ENCODE peak calls at places on chromosomes 6 and 20, in six cellular contexts. G is lower leg skin, A is heart right ventricle, J is cardiac fibroblast, M is fibroblast of lung, W is HFFc6. Y is an unnamed sample.

GRCh38 chr6:20542927-20543602 is 8.8 kb downstream of the CDKAL1 start:
- DNase-seq in G (no peak), A (no peak), J (peak; percentile 87), M (peak; percentile 85), W (peak; percentile 53), Y (peak; percentile 56)

GRCh38 chr6:82182756-82183155 is 64.8 kb downstream of the IBTK start:
- DNase-seq in G (no peak), A (no peak), J (peak; percentile 31), M (peak; percentile 14), W (peak; percentile 64), Y (no peak)

GRCh38 chr6:142692942-142693341 is 252.0 kb downstream of the HIVEP2 start:
- DNase-seq in G (peak; percentile 91), A (peak; percentile 71), J (peak; percentile 90), M (peak; percentile 89), W (peak; percentile 93), Y (peak; percentile 41)

GRCh38 chr6:7813704-7814103 is 87.8 kb downstream of the BMP6 start:
- DNase-seq in G (no peak), A (no peak), J (no peak), M (no peak), W (no peak), Y (no peak)

GRCh38 chr6:170143401-170144150 is 147.3 kb downstream of the DLL1 start:
- DNase-seq in G (peak; percentile 56), A (no peak), J (no peak), M (no peak), W (no peak), Y (no peak)

GRCh38 chr20:44583179-44583578 is 800 bp downstream of the PKIG start:
- DNase-seq in G (no peak), A (no peak), J (no peak), M (peak; percentile 30), W (no peak), Y (no peak)

GRCh38 chr6:109690373-109690739 is 646 bp downstream of the AK9 start:
- DNase-seq in G (peak; percentile 91), A (peak; percentile 32), J (no peak), M (no peak), W (no peak), Y (peak; percentile 74)

GRCh38 chr6:136036601-136037000 is 185.1 kb downstream of the PDE7B start:
- DNase-seq in G (no peak), A (no peak), J (peak; percentile 65), M (no peak), W (no peak), Y (no peak)

GRCh38 chr6:52176550-52176949 is 9.6 kb upstream of the IL17A start:
- DNase-seq in G (no peak), A (no peak), J (no peak), M (no peak), W (no peak), Y (no peak)
- TF ChIP-seq CTCF in G (no peak), A (no peak), J (no peak), M (no peak), W (no peak), Y (no peak)

GRCh38 chr6:111980979-111981378 is 72.9 kb upstream of the CCN6 start:
- DNase-seq in G (no peak), A (no peak), J (no peak), M (peak; percentile 16), W (no peak), Y (no peak)
- TF ChIP-seq CTCF in G (no peak), A (no peak), J (no peak), M (no peak), W (no peak), Y (no peak)

DNA sequence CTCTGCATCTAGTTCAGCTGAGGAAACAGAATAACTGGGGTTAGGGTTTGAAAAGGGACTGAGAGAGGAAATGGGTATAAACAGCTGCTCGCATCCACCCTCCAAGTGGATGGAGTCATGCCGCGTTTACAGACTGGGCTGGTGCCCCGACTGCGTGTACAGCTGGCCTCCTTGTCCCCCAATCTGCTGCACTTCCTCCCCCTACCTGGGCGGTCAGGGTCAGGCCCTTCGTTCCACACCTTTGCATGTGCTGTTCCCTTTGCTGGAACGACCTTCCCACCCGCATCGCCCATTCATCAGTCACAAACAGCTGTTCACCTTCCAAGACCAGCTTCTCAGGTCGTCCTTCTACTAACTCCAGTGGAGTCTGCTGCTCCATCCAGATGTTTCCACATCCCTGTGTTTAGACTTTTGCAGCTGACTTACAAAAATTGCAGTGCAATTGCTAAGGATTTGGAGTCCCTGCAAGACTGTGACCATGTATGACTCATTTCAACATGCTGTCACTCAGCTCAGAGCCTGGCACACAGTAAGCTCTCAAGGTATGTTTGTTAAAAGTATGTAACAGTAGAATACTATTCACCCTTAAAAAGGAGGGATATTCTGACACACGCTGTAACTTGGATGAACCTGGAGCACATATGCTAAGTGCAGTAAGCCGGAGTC is 129.3 kb downstream of the DTNBP1 start:
- DNase-seq in G (peak; percentile 49), A (peak; percentile 1), J (no peak), M (peak; percentile 51), W (no peak), Y (no peak)
- TF ChIP-seq CTCF in G (no peak), A (no peak), J (no peak), M (no peak), W (no peak), Y (no peak)

GRCh38 chr6:6492675-6493074 is 95.8 kb upstream of the LY86 start:
- DNase-seq in G (no peak), A (no peak), J (no peak), M (no peak), W (no peak), Y (no peak)

GRCh38 chr6:6495851-6496250 is 92.7 kb upstream of the LY86 start:
- DNase-seq in G (no peak), A (no peak), J (no peak), M (no peak), W (no peak), Y (no peak)

GRCh38 chr6:6497541-6497940 is 91.0 kb upstream of the LY86 start:
- DNase-seq in G (no peak), A (no peak), J (no peak), M (no peak), W (no peak), Y (no peak)

GRCh38 chr6:6491761-6492160 is 96.8 kb upstream of the LY86 start:
- DNase-seq in G (no peak), A (no peak), J (no peak), M (no peak), W (no peak), Y (no peak)

GRCh38 chr6:6494677-6495076 is 93.8 kb upstream of the LY86 start:
- DNase-seq in G (no peak), A (peak; percentile 55), J (no peak), M (no peak), W (no peak), Y (peak; percentile 71)
- TF ChIP-seq CTCF in G (no peak), A (peak; percentile 64), J (no peak), M (no peak), W (no peak), Y (peak; percentile 69)

GRCh38 chr6:2695464-2696095 is 55.1 kb downstream of the MYLK4 start:
- DNase-seq in G (no peak), A (no peak), J (peak; percentile 72), M (peak; percentile 74), W (peak; percentile 40), Y (peak; percentile 53)

GRCh38 chr6:2693191-2693590 is 57.5 kb downstream of the MYLK4 start:
- DNase-seq in G (no peak), A (no peak), J (no peak), M (no peak), W (no peak), Y (no peak)

GRCh38 chr6:2697291-2697690 is 53.4 kb downstream of the MYLK4 start:
- DNase-seq in G (no peak), A (no peak), J (no peak), M (no peak), W (no peak), Y (no peak)
- TF ChIP-seq CTCF in G (no peak), A (no peak), J (no peak), M (no peak), W (no peak), Y (no peak)

GRCh38 chr6:52162940-52163908 is 23.0 kb upstream of the IL17A start:
- DNase-seq in G (no peak), A (no peak), J (peak; percentile 8), M (peak; percentile 40), W (peak; percentile 29), Y (peak; percentile 29)
- TF ChIP-seq CTCF in G (no peak), A (peak; percentile 61), J (peak; percentile 43), M (peak; percentile 54), W (peak; percentile 78), Y (peak; percentile 76)

DNA sequence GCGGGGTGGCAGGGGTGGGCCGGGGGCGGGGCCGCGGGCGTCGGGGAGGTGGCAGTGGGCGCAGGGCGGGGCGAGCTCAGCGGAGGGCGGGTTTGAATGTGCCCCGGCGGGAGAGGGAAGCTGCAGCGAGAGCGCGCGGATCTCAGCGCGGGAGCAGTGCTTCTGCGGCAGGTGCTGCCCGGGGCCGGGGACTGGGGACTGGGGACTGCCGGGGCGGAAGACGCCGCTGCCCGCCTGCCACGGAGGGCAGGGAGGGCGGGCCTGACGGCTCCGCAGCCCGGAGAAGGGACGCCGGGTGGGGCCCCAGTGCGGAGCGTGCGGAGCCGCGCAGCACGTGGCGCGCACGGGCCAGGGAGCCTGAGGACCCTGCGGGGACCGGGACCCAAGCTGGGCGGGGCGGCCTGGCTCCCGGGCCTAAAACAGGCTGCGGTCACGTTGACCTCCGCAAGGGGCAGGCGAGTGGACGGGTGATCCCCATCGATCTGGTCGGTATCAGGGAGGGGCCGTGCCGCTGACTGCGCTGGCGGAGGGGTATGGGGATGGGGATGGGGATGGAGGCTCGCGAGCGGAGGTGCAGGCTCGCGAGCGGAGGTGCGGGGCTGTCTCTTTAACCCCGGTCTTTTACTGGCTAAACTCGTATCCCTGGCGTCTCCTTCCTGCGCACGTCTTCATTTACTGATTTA is at the start of gene SLC29A1:
- DNase-seq in G (peak; percentile 97), A (peak; percentile 77), J (peak; percentile 42), M (peak; percentile 25), W (peak; percentile 26), Y (peak; percentile 94)
- TF ChIP-seq CTCF in G (no peak), A (no peak), J (no peak), M (no peak), W (peak; percentile 61), Y (no peak)

DNA sequence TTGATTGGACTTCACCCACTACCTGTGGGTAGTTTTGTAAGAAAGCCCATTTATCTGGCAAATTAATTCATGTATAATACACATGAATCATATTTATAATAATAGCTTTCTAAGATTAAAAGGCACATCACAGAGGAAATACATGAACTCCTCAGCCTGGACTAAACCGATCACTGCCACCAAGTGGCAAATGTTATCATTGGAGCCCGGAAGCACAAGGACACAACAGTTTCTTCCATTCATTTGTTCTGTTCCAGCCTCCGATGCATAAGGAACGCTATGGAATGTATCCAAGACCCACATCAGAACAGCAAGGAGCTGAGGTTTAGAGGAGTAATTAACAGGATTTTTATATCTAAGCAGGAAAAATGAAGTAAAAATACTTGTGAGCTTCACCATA is 13.9 kb upstream of the IPCEF1 start:
- DNase-seq in G (no peak), A (peak; percentile 13), J (peak; percentile 55), M (peak; percentile 71), W (peak; percentile 47), Y (peak; percentile 38)
- TF ChIP-seq CTCF in G (no peak), A (peak; percentile 53), J (peak; percentile 43), M (peak; percentile 52), W (peak; percentile 78), Y (peak; percentile 20)

DNA sequence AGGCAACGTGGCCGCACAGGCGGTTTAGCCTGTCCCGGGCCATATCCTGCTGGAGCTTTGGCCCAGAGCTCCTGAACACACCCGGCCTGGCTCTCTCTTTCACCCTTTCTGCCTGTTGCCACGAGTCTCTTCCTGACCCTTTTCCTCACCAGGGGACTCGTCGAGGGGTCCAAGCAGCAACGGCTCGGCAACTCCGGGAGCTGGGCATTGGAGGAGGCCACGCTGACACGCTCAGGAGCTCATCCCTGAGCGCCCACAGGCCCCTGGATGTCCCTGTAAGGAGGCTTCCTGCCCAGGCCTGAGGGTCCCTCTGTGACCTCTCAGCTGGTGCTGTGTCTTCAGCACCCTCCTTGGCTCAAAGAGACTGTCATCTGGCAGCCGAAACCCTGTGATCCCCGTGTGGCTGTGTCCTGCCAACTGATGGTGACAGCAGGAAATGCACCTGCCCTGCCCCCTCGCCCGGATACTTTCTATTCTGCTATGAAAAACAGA is 103.8 kb downstream of the RNASET2 start:
- DNase-seq in G (no peak), A (no peak), J (no peak), M (no peak), W (no peak), Y (no peak)
- TF ChIP-seq CTCF in G (no peak), A (no peak), J (no peak), M (no peak), W (no peak), Y (no peak)

Y was measured in GM13976.